ENCODE peak calls at places on chromosomes 5 and 9, in eight cellular contexts. C is OCI-LY7, T is upper lobe of right lung, P is tibial nerve, G is heart left ventricle, J is adrenal gland, K is GM23248, H is hepatocyte. U is an unnamed sample.

GRCh38 chr9:83151627-83152137 is 88.7 kb upstream of the RASEF start:
- DNase-seq in C (no peak), T (no peak), P (no peak), G (no peak), J (no peak), K (no peak), H (no peak), U (no peak)

GRCh38 chr9:83472764-83473163 is 65.4 kb downstream of the FRMD3 start:
- DNase-seq in C (no peak), T (no peak), P (no peak), G (no peak), J (peak; percentile 30), K (no peak), H (no peak), U (no peak)

GRCh38 chr5:175810457-175810856 is 60.9 kb upstream of the CPLX2 start:
- DNase-seq in C (no peak), T (no peak), P (no peak), G (no peak), J (no peak), K (no peak), H (no peak), U (no peak)

GRCh38 chr5:59592101-59592500 is 301.4 kb downstream of the PDE4D start:
- DNase-seq in C (no peak), T (no peak), P (no peak), G (no peak), J (no peak), K (peak; percentile 62), H (peak; percentile 12), U (no peak)

GRCh38 chr5:35242695-35243258 is 12.5 kb upstream of the PRLR start:
- DNase-seq in C (no peak), T (no peak), P (no peak), G (no peak), J (no peak), K (no peak), H (no peak), U (no peak)

GRCh38 chr5:180353226-180353962 is at the start of gene GFPT2:
- DNase-seq in C (peak; percentile 61), T (peak; percentile 88), P (peak; percentile 72), G (peak; percentile 82), J (peak; percentile 85), K (peak; percentile 89), H (peak; percentile 88), U (peak; percentile 97)

GRCh38 chr9:34869390-34869789 is 88.7 kb upstream of the PHF24 start:
- DNase-seq in C (peak; percentile 3), T (no peak), P (no peak), G (no peak), J (no peak), K (peak; percentile 31), H (no peak), U (peak; percentile 17)

GRCh38 chr9:2597483-2597882 is 24.1 kb upstream of the VLDLR start:
- DNase-seq in C (no peak), T (no peak), P (no peak), G (no peak), J (no peak), K (peak; percentile 52), H (no peak), U (no peak)

GRCh38 chr5:100898504-100899346 is 4.4 kb downstream of the ST8SIA4 start:
- DNase-seq in C (peak; percentile 38), T (no peak), P (no peak), G (no peak), J (no peak), K (no peak), H (no peak), U (no peak)

GRCh38 chr5:128984480-128984879 is 19.2 kb downstream of the SLC27A6 start:
- DNase-seq in C (no peak), T (no peak), P (no peak), G (no peak), J (no peak), K (no peak), H (no peak), U (no peak)

GRCh38 chr9:96567203-96567700 is 52.4 kb downstream of the CDC14B start:
- DNase-seq in C (peak; percentile 9), T (no peak), P (no peak), G (no peak), J (no peak), K (peak; percentile 70), H (no peak), U (no peak)

GRCh38 chr5:155085282-155085990 is 71.9 kb downstream of the KIF4B start:
- DNase-seq in C (no peak), T (no peak), P (no peak), G (no peak), J (no peak), K (no peak), H (peak; percentile 24), U (no peak)

GRCh38 chr5:78518365-78519197 is 130.0 kb downstream of the LHFPL2 start:
- DNase-seq in C (no peak), T (no peak), P (no peak), G (no peak), J (peak; percentile 85), K (peak; percentile 93), H (peak; percentile 86), U (no peak)

GRCh38 chr9:26722755-26723154 is 169.8 kb downstream of the CAAP1 start:
- DNase-seq in C (no peak), T (no peak), P (no peak), G (no peak), J (no peak), K (no peak), H (no peak), U (no peak)

GRCh38 chr9:7316967-7317366 is 482.6 kb downstream of the DMAC1 start:
- DNase-seq in C (no peak), T (no peak), P (no peak), G (no peak), J (peak; percentile 4), K (peak; percentile 10), H (no peak), U (no peak)

GRCh38 chr5:10198021-10198420 is 51.7 kb downstream of the ATPSCKMT start:
- DNase-seq in C (no peak), T (no peak), P (no peak), G (no peak), J (no peak), K (no peak), H (no peak), U (no peak)

GRCh38 chr5:157669701-157670097 is 1.6 kb upstream of the C5orf52 start:
- DNase-seq in C (no peak), T (no peak), P (no peak), G (no peak), J (no peak), K (no peak), H (no peak), U (no peak)

GRCh38 chr5:54529565-54529964 is 12.0 kb downstream of the SNX18 start:
- DNase-seq in C (no peak), T (no peak), P (no peak), G (no peak), J (peak; percentile 50), K (no peak), H (no peak), U (no peak)

GRCh38 chr9:7316458-7316795 is 483.2 kb downstream of the DMAC1 start:
- DNase-seq in C (no peak), T (no peak), P (no peak), G (no peak), J (no peak), K (no peak), H (no peak), U (peak; percentile 2)

GRCh38 chr9:419571-420156 is 205.0 kb downstream of the DOCK8 start:
- DNase-seq in C (no peak), T (no peak), P (no peak), G (no peak), J (no peak), K (peak; percentile 65), H (peak; percentile 20), U (no peak)

GRCh38 chr5:7902201-7902600 is 33.3 kb downstream of the MTRR start:
- DNase-seq in C (no peak), T (no peak), P (no peak), G (no peak), J (no peak), K (peak; percentile 11), H (no peak), U (no peak)

GRCh38 chr5:2536632-2537031 is 214.8 kb downstream of the IRX2 start:
- DNase-seq in C (no peak), T (no peak), P (no peak), G (no peak), J (no peak), K (no peak), H (no peak), U (no peak)
- H3K9me3 ChIP-seq in C (peaks cover 4% of the 10 kb centered on the region), T (no peaks in the 10 kb centered on the region), P (no peaks in the 10 kb centered on the region), G (no peaks in the 10 kb centered on the region), J (no peaks in the 10 kb centered on the region), K (no peaks in the 10 kb centered on the region), H (no peaks in the 10 kb centered on the region), U (peaks cover 4% of the 10 kb centered on the region)

DNA sequence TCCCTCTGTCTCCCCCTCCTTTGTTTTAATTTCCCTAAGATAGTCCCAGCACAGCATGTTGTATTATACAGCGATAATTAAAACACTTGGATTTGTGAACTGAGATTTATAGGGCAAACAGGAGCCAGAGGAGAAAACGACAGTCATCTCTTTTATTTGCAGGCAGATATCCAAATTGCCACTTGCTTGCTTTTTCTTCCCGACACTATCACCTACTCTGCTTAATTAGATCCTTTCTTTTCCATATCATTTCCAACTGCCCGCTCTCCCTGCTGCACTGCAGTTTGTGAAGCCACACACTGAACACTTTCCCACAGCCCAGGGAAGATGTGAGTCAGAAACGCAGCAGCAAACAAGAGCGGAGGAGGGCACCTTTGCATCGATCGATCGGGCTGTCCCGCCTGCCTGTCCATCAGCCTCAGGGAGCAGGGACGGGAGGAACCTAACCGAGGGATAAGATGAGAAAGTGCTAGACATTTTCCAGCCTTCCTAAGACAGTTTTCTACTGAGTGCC is 35.8 kb upstream of the SPRY4 start:
- DNase-seq in C (no peak), T (no peak), P (no peak), G (no peak), J (peak; percentile 69), K (peak; percentile 47), H (peak; percentile 60), U (peak; percentile 56)
- H3K4me1 ChIP-seq in C (peaks cover 16% of the 10 kb centered on the region), T (peaks cover 30% of the 10 kb centered on the region), P (no peaks in the 10 kb centered on the region), G (peaks cover 40% of the 10 kb centered on the region), J (peaks cover 21% of the 10 kb centered on the region), K (peaks cover 22% of the 10 kb centered on the region), H (peaks cover 16% of the 10 kb centered on the region), U (peaks cover 19% of the 10 kb centered on the region)

GRCh38 chr9:70630971-70631370 is 216.5 kb upstream of the KLF9 start:
- DNase-seq in C (no peak), T (no peak), P (no peak), G (no peak), J (no peak), K (no peak), H (no peak), U (no peak)

GRCh38 chr9:70635790-70636189 is 221.3 kb upstream of the KLF9 start:
- DNase-seq in C (no peak), T (no peak), P (no peak), G (no peak), J (no peak), K (no peak), H (no peak), U (no peak)

GRCh38 chr9:70639853-70640814 is 225.7 kb upstream of the KLF9 start:
- DNase-seq in C (peak; percentile 36), T (no peak), P (no peak), G (no peak), J (peak; percentile 36), K (peak; percentile 78), H (peak; percentile 73), U (peak; percentile 77)

GRCh38 chr9:70634696-70635095 is 220.2 kb upstream of the KLF9 start:
- DNase-seq in C (no peak), T (no peak), P (no peak), G (no peak), J (no peak), K (no peak), H (no peak), U (no peak)
- H3K9me3 ChIP-seq in C (no peaks in the 10 kb centered on the region), T (no peaks in the 10 kb centered on the region), P (no peaks in the 10 kb centered on the region), G (no peaks in the 10 kb centered on the region), J (no peaks in the 10 kb centered on the region), K (no peaks in the 10 kb centered on the region), H (no peaks in the 10 kb centered on the region), U (no peaks in the 10 kb centered on the region)

GRCh38 chr5:159341914-159342313 is 11.6 kb upstream of the IL12B start:
- DNase-seq in C (no peak), T (peak; percentile 72), P (peak; percentile 20), G (peak; percentile 63), J (peak; percentile 95), K (peak; percentile 93), H (peak; percentile 79), U (no peak)
- H3K4me1 ChIP-seq in C (no peaks in the 10 kb centered on the region), T (peaks cover 15% of the 10 kb centered on the region), P (no peaks in the 10 kb centered on the region), G (peaks cover 13% of the 10 kb centered on the region), J (no peaks in the 10 kb centered on the region), K (peaks cover 29% of the 10 kb centered on the region), H (peaks cover 7% of the 10 kb centered on the region), U (no peaks in the 10 kb centered on the region)